ENCODE peak calls at places on chromosome 20, in four cellular contexts. One of them, this sample, is unnamed.

GRCh38 chr20:47992021-47992467 is 206.8 kb upstream of the SULF2 start:
- DNase-seq in H9: peak; percentile 50
- DNase-seq in mesendoderm: peak; percentile 68
- DNase-seq in H1: no peak
- DNase-seq in this sample: no peak

GRCh38 chr20:15673206-15673605 is 900.0 kb downstream of the KIF16B start:
- DNase-seq in H9: no peak
- DNase-seq in mesendoderm: no peak
- DNase-seq in H1: no peak
- DNase-seq in this sample: peak; percentile 86

GRCh38 chr20:37262516-37262915 is 902 bp upstream of the GHRH start:
- DNase-seq in H9: no peak
- DNase-seq in mesendoderm: no peak
- DNase-seq in H1: no peak
- DNase-seq in this sample: no peak

GRCh38 chr20:23655551-23656211 is 17.9 kb upstream of the CST3 start:
- DNase-seq in H9: no peak
- DNase-seq in mesendoderm: no peak
- DNase-seq in H1: no peak
- DNase-seq in this sample: no peak

GRCh38 chr20:48788486-48789072 is 39.2 kb downstream of the PREX1 start:
- DNase-seq in H9: no peak
- DNase-seq in mesendoderm: no peak
- DNase-seq in H1: no peak
- DNase-seq in this sample: no peak

GRCh38 chr20:25223179-25223661 is 24.7 kb upstream of the PYGB start:
- DNase-seq in H9: peak; percentile 69
- DNase-seq in mesendoderm: peak; percentile 97
- DNase-seq in H1: peak; percentile 36
- DNase-seq in this sample: peak; percentile 97

GRCh38 chr20:373171-373890 is 7.2 kb upstream of the TRIB3 start:
- DNase-seq in H9: peak; percentile 52
- DNase-seq in mesendoderm: peak; percentile 94
- DNase-seq in H1: no peak
- DNase-seq in this sample: peak; percentile 92

GRCh38 chr20:20677186-20677585 is 35.3 kb downstream of the RALGAPA2 start:
- DNase-seq in H9: no peak
- DNase-seq in mesendoderm: no peak
- DNase-seq in H1: no peak
- DNase-seq in this sample: no peak

GRCh38 chr20:47159166-47159565 is 197.3 kb downstream of the ZMYND8 start:
- DNase-seq in H9: no peak
- DNase-seq in mesendoderm: no peak
- DNase-seq in H1: no peak
- DNase-seq in this sample: no peak

GRCh38 chr20:60249436-60249835 is 291.2 kb downstream of the CDH26 start:
- DNase-seq in H9: no peak
- DNase-seq in mesendoderm: peak; percentile 66
- DNase-seq in H1: peak; percentile 25
- DNase-seq in this sample: peak; percentile 98

GRCh38 chr20:2086177-2086979 is 15.2 kb upstream of the STK35 start:
- DNase-seq in H9: no peak
- DNase-seq in mesendoderm: no peak
- DNase-seq in H1: no peak
- DNase-seq in this sample: no peak

GRCh38 chr20:54103762-54104600 is 33.6 kb upstream of the BCAS1 start:
- DNase-seq in H9: no peak
- DNase-seq in mesendoderm: no peak
- DNase-seq in H1: no peak
- DNase-seq in this sample: no peak

GRCh38 chr20:48324744-48325143 is 503.1 kb downstream of the PREX1 start:
- DNase-seq in H9: no peak
- DNase-seq in mesendoderm: no peak
- DNase-seq in H1: no peak
- DNase-seq in this sample: no peak

GRCh38 chr20:49858076-49858565 is 45.5 kb downstream of the SLC9A8 start:
- DNase-seq in H9: no peak
- DNase-seq in mesendoderm: no peak
- DNase-seq in H1: no peak
- DNase-seq in this sample: no peak

GRCh38 chr20:36881331-36881730 is 5.4 kb downstream of the TLDC2 start:
- DNase-seq in H9: no peak
- DNase-seq in mesendoderm: no peak
- DNase-seq in H1: no peak
- DNase-seq in this sample: no peak

GRCh38 chr20:38863024-38863851 is 57.7 kb downstream of the PPP1R16B start:
- DNase-seq in H9: no peak
- DNase-seq in mesendoderm: no peak
- DNase-seq in H1: no peak
- DNase-seq in this sample: no peak

GRCh38 chr20:44936510-44936909 is 23.7 kb downstream of the TOMM34 start:
- DNase-seq in H9: no peak
- DNase-seq in mesendoderm: no peak
- DNase-seq in H1: no peak
- DNase-seq in this sample: no peak

GRCh38 chr20:31706607-31707257 is 15.9 kb downstream of the BCL2L1 start:
- DNase-seq in H9: no peak
- DNase-seq in mesendoderm: no peak
- DNase-seq in H1: no peak
- DNase-seq in this sample: no peak

GRCh38 chr20:36167826-36168634 is 13.5 kb downstream of the EPB41L1 start:
- DNase-seq in H9: no peak
- DNase-seq in mesendoderm: no peak
- DNase-seq in H1: no peak
- DNase-seq in this sample: peak; percentile 84

GRCh38 chr20:17850674-17851006 is 118.0 kb downstream of the SNX5 start:
- DNase-seq in H9: no peak
- DNase-seq in mesendoderm: no peak
- DNase-seq in H1: no peak
- DNase-seq in this sample: no peak

GRCh38 chr20:3400260-3401155 is 7.0 kb downstream of the DNAAF9 start:
- DNase-seq in H9: no peak
- DNase-seq in mesendoderm: no peak
- DNase-seq in H1: no peak
- DNase-seq in this sample: no peak

GRCh38 chr20:33925867-33926266 is 67.8 kb upstream of the RALY start:
- DNase-seq in H9: no peak
- DNase-seq in mesendoderm: no peak
- DNase-seq in H1: no peak
- DNase-seq in this sample: peak; percentile 42

GRCh38 chr20:33927703-33928102 is 66.0 kb upstream of the RALY start:
- DNase-seq in H9: no peak
- DNase-seq in mesendoderm: no peak
- DNase-seq in H1: no peak
- DNase-seq in this sample: no peak

GRCh38 chr20:33929917-33930316 is 63.8 kb upstream of the RALY start:
- DNase-seq in H9: no peak
- DNase-seq in mesendoderm: no peak
- DNase-seq in H1: no peak
- DNase-seq in this sample: no peak

GRCh38 chr20:33922224-33922623 is 71.5 kb upstream of the RALY start:
- DNase-seq in H9: no peak
- DNase-seq in mesendoderm: no peak
- DNase-seq in H1: no peak
- DNase-seq in this sample: no peak

DNA sequence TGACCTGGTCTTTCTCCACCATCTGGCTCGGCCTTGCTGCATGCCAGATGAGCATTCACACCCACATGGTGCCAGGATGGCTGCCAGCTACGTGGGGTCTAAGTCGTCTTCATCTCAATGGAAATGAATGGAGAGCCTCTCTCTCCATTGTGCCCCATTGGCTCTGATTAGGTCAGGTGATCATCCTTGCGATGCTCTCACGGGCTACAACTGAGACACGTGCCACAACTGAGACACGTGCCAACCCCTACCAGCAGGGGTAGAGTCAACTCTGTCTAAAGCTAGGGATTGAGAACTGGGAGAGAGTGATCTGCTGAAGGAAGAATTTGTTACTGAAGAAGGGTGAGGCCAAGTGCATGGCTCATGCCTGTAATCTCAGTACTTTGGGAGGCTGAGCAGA is 67.3 kb upstream of the RALY start:
- DNase-seq in H9: no peak
- DNase-seq in mesendoderm: peak; percentile 23
- DNase-seq in H1: no peak
- DNase-seq in this sample: peak; percentile 6
- H3K56ac ChIP-seq in H9: no peak overlapping the region
- H3K56ac ChIP-seq in mesendoderm: no peak overlapping the region
- H3K56ac ChIP-seq in H1: no peak overlapping the region
- H3K56ac ChIP-seq in this sample: no peak overlapping the region

DNA sequence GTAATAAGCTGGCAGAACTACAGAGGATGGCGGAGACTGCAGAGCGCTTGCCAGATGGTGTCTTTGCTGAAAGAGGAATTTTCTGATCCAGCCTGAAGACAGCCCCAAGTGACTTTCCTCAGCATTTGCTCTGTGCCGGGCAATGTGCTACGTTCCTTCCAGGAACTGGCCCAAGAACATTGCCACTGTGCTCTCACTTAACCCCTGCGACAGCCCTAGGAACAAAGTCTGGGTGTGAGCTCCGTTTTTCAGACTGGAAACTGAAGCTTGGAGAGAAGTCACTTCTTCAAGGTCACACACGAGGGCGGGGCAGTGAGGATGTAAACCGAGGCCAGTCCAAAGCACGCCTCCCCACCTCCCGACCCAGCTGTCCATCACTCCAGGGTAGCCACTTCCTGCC is 22.2 kb upstream of the BMP7 start:
- DNase-seq in H9: no peak
- DNase-seq in mesendoderm: no peak
- DNase-seq in H1: no peak
- DNase-seq in this sample: no peak
- H3K56ac ChIP-seq in H9: no peak overlapping the region
- H3K56ac ChIP-seq in mesendoderm: no peak overlapping the region
- H3K56ac ChIP-seq in H1: no peak overlapping the region
- H3K56ac ChIP-seq in this sample: no peak overlapping the region

GRCh38 chr20:19254086-19254821 is 41.8 kb downstream of the SLC24A3 start:
- DNase-seq in H9: no peak
- DNase-seq in mesendoderm: no peak
- DNase-seq in H1: no peak
- DNase-seq in this sample: no peak
- H3K56ac ChIP-seq in H9: no peak overlapping the region
- H3K56ac ChIP-seq in mesendoderm: no peak overlapping the region
- H3K56ac ChIP-seq in H1: no peak overlapping the region
- H3K56ac ChIP-seq in this sample: no peak overlapping the region

GRCh38 chr20:64277571-64278318 is 22.2 kb downstream of the PCMTD2 start:
- DNase-seq in H9: no peak
- DNase-seq in mesendoderm: no peak
- DNase-seq in H1: no peak
- DNase-seq in this sample: no peak

GRCh38 chr20:64279826-64280459 is 24.4 kb downstream of the PCMTD2 start:
- DNase-seq in H9: no peak
- DNase-seq in mesendoderm: no peak
- DNase-seq in H1: no peak
- DNase-seq in this sample: no peak

GRCh38 chr20:64278319-64278681 is 22.8 kb downstream of the PCMTD2 start:
- DNase-seq in H9: no peak
- DNase-seq in mesendoderm: no peak
- DNase-seq in H1: no peak
- DNase-seq in this sample: no peak

GRCh38 chr20:64280460-64280843 is 24.9 kb downstream of the PCMTD2 start:
- DNase-seq in H9: no peak
- DNase-seq in mesendoderm: no peak
- DNase-seq in H1: no peak
- DNase-seq in this sample: no peak
- H3K56ac ChIP-seq in H9: no peak overlapping the region
- H3K56ac ChIP-seq in mesendoderm: no peak overlapping the region
- H3K56ac ChIP-seq in H1: no peak overlapping the region
- H3K56ac ChIP-seq in this sample: no peak overlapping the region

GRCh38 chr20:62061851-62062418 is 3.7 kb downstream of the TAF4 start:
- DNase-seq in H9: no peak
- DNase-seq in mesendoderm: no peak
- DNase-seq in H1: no peak
- DNase-seq in this sample: no peak

GRCh38 chr20:62058941-62059340 is 6.7 kb downstream of the TAF4 start:
- DNase-seq in H9: no peak
- DNase-seq in mesendoderm: no peak
- DNase-seq in H1: no peak
- DNase-seq in this sample: no peak

GRCh38 chr20:62062661-62063600 is 2.8 kb downstream of the TAF4 start:
- DNase-seq in H9: no peak
- DNase-seq in mesendoderm: no peak
- DNase-seq in H1: no peak
- DNase-seq in this sample: no peak

GRCh38 chr20:62060631-62061541 is 4.8 kb downstream of the TAF4 start:
- DNase-seq in H9: no peak
- DNase-seq in mesendoderm: no peak
- DNase-seq in H1: no peak
- DNase-seq in this sample: no peak

GRCh38 chr20:62059926-62060630 is 5.6 kb downstream of the TAF4 start:
- DNase-seq in H9: no peak
- DNase-seq in mesendoderm: no peak
- DNase-seq in H1: no peak
- DNase-seq in this sample: no peak
- H3K56ac ChIP-seq in H9: no peak overlapping the region
- H3K56ac ChIP-seq in mesendoderm: no peak overlapping the region
- H3K56ac ChIP-seq in H1: no peak overlapping the region
- H3K56ac ChIP-seq in this sample: no peak overlapping the region